ENCODE peak calls at places on chromosomes 11 and 22, in nine cellular contexts. G, B, T, X, R, A, H, I and F are unnamed samples.

GRCh38 chr22:37365950-37366349 is 61.3 kb downstream of the ELFN2 start:
- DNase-seq in G (no peak), B (no peak), T (no peak), X (no peak), R (no peak), A (no peak), H (no peak), I (no peak), F (no peak)

GRCh38 chr11:99268895-99269294 is 248.1 kb downstream of the CNTN5 start:
- DNase-seq in G (peak), B (no peak), T (no peak), X (no peak), R (no peak), A (no peak), H (no peak), I (no peak), F (no peak)

GRCh38 chr11:95134491-95134890 is 44.8 kb downstream of the ENDOD1 start:
- DNase-seq in G (peak), B (no peak), T (peak), X (no peak), R (no peak), A (no peak), H (no peak), I (no peak), F (no peak)

GRCh38 chr11:108934696-108935095 is 269.8 kb downstream of the DDX10 start:
- DNase-seq in G (no peak), B (no peak), T (no peak), X (no peak), R (no peak), A (no peak), H (no peak), I (no peak), F (no peak)

GRCh38 chr22:42970029-42970428 is 44.9 kb downstream of the PACSIN2 start:
- DNase-seq in G (no peak), B (no peak), T (no peak), X (no peak), R (no peak), A (no peak), H (peak), I (peak), F (no peak)

GRCh38 chr11:120471131-120471530 is 40.4 kb upstream of the GRIK4 start:
- DNase-seq in G (no peak), B (no peak), T (no peak), X (no peak), R (no peak), A (no peak), H (no peak), I (no peak), F (no peak)

GRCh38 chr11:132685174-132685611 is 847.1 kb downstream of the OPCML start:
- DNase-seq in G (no peak), B (no peak), T (no peak), X (no peak), R (no peak), A (no peak), H (no peak), I (no peak), F (no peak)

GRCh38 chr11:75733346-75734107 is 15.9 kb downstream of the MOGAT2 start:
- DNase-seq in G (peak), B (no peak), T (peak), X (no peak), R (no peak), A (no peak), H (no peak), I (no peak), F (no peak)

GRCh38 chr11:105870521-105871113 is 151.4 kb downstream of the MSANTD4 start:
- DNase-seq in G (no peak), B (no peak), T (no peak), X (no peak), R (no peak), A (no peak), H (no peak), I (no peak), F (no peak)

GRCh38 chr11:13061294-13061990 is 52.3 kb downstream of the RASSF10 start:
- DNase-seq in G (no peak), B (no peak), T (no peak), X (no peak), R (no peak), A (no peak), H (no peak), I (no peak), F (no peak)

GRCh38 chr22:39117585-39118191 is 20.6 kb downstream of the APOBEC3H start:
- DNase-seq in G (no peak), B (peak), T (peak), X (no peak), R (no peak), A (peak), H (peak), I (peak), F (peak)

GRCh38 chr22:50569041-50569459 is 6.3 kb upstream of the SYCE3 start:
- DNase-seq in G (no peak), B (no peak), T (no peak), X (peak), R (no peak), A (no peak), H (no peak), I (peak), F (no peak)

GRCh38 chr11:8252388-8252787 is 11.3 kb downstream of the LMO1 start:
- DNase-seq in G (no peak), B (no peak), T (no peak), X (peak), R (no peak), A (no peak), H (no peak), I (peak), F (no peak)

GRCh38 chr11:66855574-66856495 is 1.0 kb upstream of the LRFN4 start:
- DNase-seq in G (peak), B (peak), T (peak), X (peak), R (peak), A (peak), H (peak), I (peak), F (peak)

GRCh38 chr11:44177905-44178304 is 82.4 kb downstream of the EXT2 start:
- DNase-seq in G (no peak), B (no peak), T (no peak), X (no peak), R (no peak), A (no peak), H (no peak), I (no peak), F (no peak)

GRCh38 chr22:47114813-47115517 is 352.5 kb downstream of the TBC1D22A start:
- DNase-seq in G (no peak), B (no peak), T (no peak), X (no peak), R (no peak), A (no peak), H (no peak), I (no peak), F (no peak)

GRCh38 chr11:36235750-36236149 is 53.5 kb downstream of the COMMD9 start:
- DNase-seq in G (no peak), B (no peak), T (no peak), X (no peak), R (no peak), A (no peak), H (no peak), I (no peak), F (no peak)

GRCh38 chr11:65524010-65524746 is 705 bp upstream of the SCYL1 start:
- DNase-seq in G (no peak), B (no peak), T (no peak), X (no peak), R (no peak), A (no peak), H (no peak), I (peak), F (no peak)

GRCh38 chr22:41919357-41920224 is 4.7 kb upstream of the SHISA8 start:
- DNase-seq in G (no peak), B (no peak), T (peak), X (no peak), R (no peak), A (no peak), H (no peak), I (peak), F (peak)

GRCh38 chr11:75472081-75472732 is 39.2 kb upstream of the KLHL35 start:
- DNase-seq in G (no peak), B (no peak), T (no peak), X (no peak), R (no peak), A (no peak), H (no peak), I (no peak), F (no peak)

GRCh38 chr11:65853249-65853979 is 4.6 kb downstream of the CFL1 start:
- DNase-seq in G (no peak), B (no peak), T (no peak), X (no peak), R (no peak), A (no peak), H (no peak), I (no peak), F (no peak)

GRCh38 chr11:59551651-59552521 is 40.5 kb downstream of the OR4D9 start:
- DNase-seq in G (peak), B (no peak), T (no peak), X (no peak), R (no peak), A (no peak), H (no peak), I (peak), F (no peak)

GRCh38 chr11:2265396-2265795 is 5.0 kb downstream of the ASCL2 start:
- DNase-seq in G (no peak), B (no peak), T (no peak), X (no peak), R (no peak), A (peak), H (no peak), I (peak), F (no peak)

GRCh38 chr11:1815751-1816150 is 19.0 kb upstream of the SYT8 start:
- DNase-seq in G (no peak), B (no peak), T (no peak), X (no peak), R (no peak), A (no peak), H (no peak), I (no peak), F (no peak)

GRCh38 chr11:133545199-133545709 is 13.0 kb upstream of the OPCML start:
- DNase-seq in G (no peak), B (no peak), T (no peak), X (no peak), R (no peak), A (no peak), H (no peak), I (no peak), F (peak)

GRCh38 chr22:22060200-22061084 is 77.9 kb upstream of the TOP3B start:
- DNase-seq in G (no peak), B (no peak), T (no peak), X (peak), R (peak), A (peak), H (peak), I (no peak), F (peak)

GRCh38 chr11:115453693-115454092 is 50.5 kb downstream of the CADM1 start:
- DNase-seq in G (no peak), B (no peak), T (no peak), X (no peak), R (no peak), A (no peak), H (no peak), I (no peak), F (no peak)

GRCh38 chr22:38238519-38239051 is 34.2 kb downstream of the TMEM184B start:
- DNase-seq in G (no peak), B (no peak), T (no peak), X (no peak), R (peak), A (no peak), H (no peak), I (peak), F (no peak)

GRCh38 chr11:46845740-46846509 is at the start of gene CKAP5:
- DNase-seq in G (peak), B (peak), T (peak), X (peak), R (peak), A (peak), H (peak), I (peak), F (peak)

GRCh38 chr22:44898236-44898635 is 111.6 kb downstream of the PHF21B start:
- DNase-seq in G (no peak), B (no peak), T (no peak), X (peak), R (no peak), A (no peak), H (no peak), I (no peak), F (no peak)

GRCh38 chr11:86523738-86524602 is 148.4 kb downstream of the ME3 start:
- DNase-seq in G (no peak), B (no peak), T (no peak), X (no peak), R (no peak), A (no peak), H (peak), I (peak), F (no peak)

GRCh38 chr22:27416553-27417427 is 384.8 kb downstream of the MN1 start:
- DNase-seq in G (peak), B (no peak), T (peak), X (no peak), R (no peak), A (no peak), H (no peak), I (no peak), F (peak)

GRCh38 chr11:116975661-116976060 is 122.6 kb downstream of the SIK3 start:
- DNase-seq in G (no peak), B (no peak), T (no peak), X (no peak), R (no peak), A (no peak), H (no peak), I (no peak), F (no peak)

GRCh38 chr11:111059726-111060125 is 185.8 kb upstream of the POU2AF2 start:
- DNase-seq in G (no peak), B (no peak), T (no peak), X (no peak), R (no peak), A (no peak), H (no peak), I (no peak), F (no peak)

GRCh38 chr11:64856382-64857227 is 12.2 kb upstream of the CDC42BPG start:
- DNase-seq in G (no peak), B (no peak), T (no peak), X (no peak), R (peak), A (no peak), H (peak), I (peak), F (no peak)

GRCh38 chr11:109197656-109198055 is 224.3 kb upstream of the C11orf87 start:
- DNase-seq in G (no peak), B (no peak), T (no peak), X (no peak), R (no peak), A (no peak), H (no peak), I (no peak), F (no peak)

GRCh38 chr22:36977401-36977861 is 41.8 kb downstream of the TST start:
- DNase-seq in G (no peak), B (peak), T (peak), X (peak), R (no peak), A (peak), H (peak), I (peak), F (peak)

GRCh38 chr22:41598081-41598480 is 8.4 kb upstream of the PMM1 start:
- DNase-seq in G (no peak), B (no peak), T (no peak), X (no peak), R (no peak), A (no peak), H (no peak), I (no peak), F (no peak)